ENCODE peak calls at places on chromosome 12, in seven cellular contexts. V, Z, B, F, M, Y and I are unnamed samples.

GRCh38 chr12:99029502-99030271 is 384.6 kb downstream of the APAF1 start:
- DNase-seq in V (no peak), Z (no peak), B (no peak), F (no peak), M (no peak), Y (no peak), I (no peak)

GRCh38 chr12:49776858-49777257 is 35.5 kb downstream of the TMBIM6 start:
- DNase-seq in V (no peak), Z (no peak), B (peak), F (no peak), M (no peak), Y (no peak), I (no peak)

GRCh38 chr12:4307593-4308333 is 13.2 kb upstream of the TIGAR start:
- DNase-seq in V (no peak), Z (peak), B (no peak), F (peak), M (peak), Y (peak), I (no peak)

GRCh38 chr12:92673756-92674155 is 29.0 kb upstream of the PLEKHG7 start:
- DNase-seq in V (no peak), Z (no peak), B (no peak), F (no peak), M (no peak), Y (no peak), I (no peak)

GRCh38 chr12:101042211-101042610 is 167.8 kb downstream of the SLC5A8 start:
- DNase-seq in V (no peak), Z (no peak), B (no peak), F (no peak), M (no peak), Y (no peak), I (no peak)

GRCh38 chr12:57390174-57390573 is 40.7 kb downstream of the R3HDM2 start:
- DNase-seq in V (no peak), Z (no peak), B (no peak), F (no peak), M (no peak), Y (no peak), I (no peak)

GRCh38 chr12:13194462-13195110 is 1.9 kb upstream of the EMP1 start:
- DNase-seq in V (no peak), Z (no peak), B (no peak), F (no peak), M (no peak), Y (no peak), I (no peak)

GRCh38 chr12:3583656-3584334 is 92.8 kb downstream of the PRMT8 start:
- DNase-seq in V (no peak), Z (no peak), B (no peak), F (no peak), M (no peak), Y (no peak), I (peak)

GRCh38 chr12:81759215-81759991 is at the start of gene PPFIA2:
- DNase-seq in V (no peak), Z (peak), B (peak), F (no peak), M (peak), Y (peak), I (peak)

GRCh38 chr12:45477526-45477925 is 252.0 kb upstream of the ARID2 start:
- DNase-seq in V (no peak), Z (no peak), B (no peak), F (no peak), M (no peak), Y (peak), I (no peak)